ENCODE peak calls at places on chromosome 7, in nine cellular contexts. Z is endothelial cell of umbilical vein, C is WTC11, B is H1, K is GM12878, S is SK-N-SH, G is HCT116, Q is A549, P is HepG2. U is an unnamed sample.

GRCh38 chr7:44445986-44446671 is 44.3 kb downstream of the NUDCD3 start:
- DNase-seq in K (no peak), S (no peak), C (no peak), Z (no peak), Q (no peak), B (no peak), P (no peak), G (no peak), U (no peak)

GRCh38 chr7:138785587-138786437 is 12.0 kb upstream of the TMEM213 start:
- DNase-seq in Q (peak), S (no peak), P (peak), Z (no peak), C (no peak), G (peak), K (no peak), B (no peak), U (no peak)

GRCh38 chr7:102426268-102427031 is 6.9 kb upstream of the ORAI2 start:
- DNase-seq in P (no peak), Z (no peak), K (peak), Q (no peak), G (no peak), C (no peak), B (no peak), S (no peak), U (no peak)

GRCh38 chr7:28002638-28003037 is 178.0 kb downstream of the JAZF1 start:
- DNase-seq in Z (peak), P (no peak), B (no peak), C (no peak), K (no peak), G (no peak), Q (no peak), S (no peak), U (peak)

GRCh38 chr7:74217455-74218342 is 7.9 kb downstream of the LAT2 start:
- DNase-seq in K (peak), B (no peak), C (no peak), P (no peak), G (no peak), Q (no peak), Z (no peak), S (no peak), U (peak)

GRCh38 chr7:28973591-28973990 is 15.5 kb upstream of the TRIL start:
- DNase-seq in P (no peak), Z (no peak), G (no peak), Q (no peak), K (no peak), C (no peak), S (no peak), B (no peak), U (no peak)

GRCh38 chr7:99380823-99381663 is 6.5 kb downstream of the ARPC1B start:
- DNase-seq in S (peak), Q (no peak), Z (no peak), G (no peak), C (no peak), K (peak), B (no peak), P (peak), U (no peak)

GRCh38 chr7:141754939-141755338 is 9.0 kb upstream of the TAS2R3 start:
- DNase-seq in K (no peak), G (no peak), Q (no peak), S (peak), B (no peak), Z (peak), C (peak), P (peak), U (peak)

GRCh38 chr7:101134399-101134980 is 7.6 kb downstream of the SERPINE1 start:
- DNase-seq in K (no peak), Q (no peak), C (no peak), Z (peak), P (no peak), S (no peak), B (no peak), G (no peak), U (peak)

DNA sequence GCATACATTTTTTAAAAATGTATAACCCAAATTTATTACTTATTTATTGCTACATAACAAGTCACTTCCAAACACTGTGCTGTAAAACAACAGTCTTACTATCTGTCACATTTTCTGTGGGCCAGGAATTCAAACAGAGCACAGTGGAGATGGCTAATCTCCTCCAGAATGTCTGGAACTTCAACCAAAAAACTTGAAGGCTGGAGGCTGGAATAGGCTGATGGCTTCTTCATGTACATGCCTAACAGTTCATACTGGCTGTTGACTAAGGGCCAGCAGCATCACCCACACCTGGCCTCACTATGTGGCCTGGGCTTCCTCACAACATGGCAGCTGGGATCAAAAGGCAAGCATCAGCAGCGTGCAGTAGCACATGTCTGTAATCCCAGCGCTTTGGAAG is 92.4 kb upstream of the KMT2E start:
- DNase-seq in K (no peak), Z (no peak), B (no peak), G (no peak), P (no peak), Q (no peak), S (no peak), C (no peak), U (no peak)
- TF ChIP-seq MAX in K (no peak), Z (no peak), B (no peak), G (no peak), P (no peak), Q (no peak), S (no peak), C (no peak), U (no peak)

GRCh38 chr7:45484094-45484493 is 90.1 kb upstream of the ADCY1 start:
- DNase-seq in G (no peak), Z (no peak), C (no peak), S (no peak), Q (no peak), B (no peak), K (no peak), P (no peak), U (no peak)
- TF ChIP-seq MAX in G (no peak), Z (no peak), C (no peak), S (no peak), Q (no peak), B (no peak), K (no peak), P (no peak), U (no peak)

DNA sequence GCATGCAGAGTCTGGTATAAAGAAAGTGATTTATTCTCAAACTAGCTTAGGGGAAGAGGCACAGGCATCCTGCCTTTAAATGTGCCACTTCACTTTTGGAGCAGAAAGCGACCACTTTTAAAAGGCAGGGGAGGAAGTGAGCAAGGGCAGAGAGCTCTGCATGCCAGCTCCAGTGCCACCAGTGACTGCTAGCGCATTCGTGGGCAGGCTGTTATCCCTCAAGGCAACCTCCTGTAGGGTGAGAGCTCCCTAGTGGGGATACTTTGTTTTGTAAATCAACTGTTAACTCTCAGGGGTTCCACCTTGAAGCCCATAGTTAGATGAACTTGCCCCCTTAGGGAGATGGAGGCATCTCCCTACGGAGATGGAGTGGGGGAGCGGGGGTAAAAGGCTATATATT is 29.4 kb upstream of the GRB10 start:
- DNase-seq in S (no peak), Z (no peak), B (no peak), K (no peak), Q (no peak), P (no peak), C (no peak), G (no peak), U (no peak)
- TF ChIP-seq MAX in S (no peak), Z (no peak), B (no peak), K (no peak), Q (no peak), P (no peak), C (no peak), G (no peak), U (no peak)

DNA sequence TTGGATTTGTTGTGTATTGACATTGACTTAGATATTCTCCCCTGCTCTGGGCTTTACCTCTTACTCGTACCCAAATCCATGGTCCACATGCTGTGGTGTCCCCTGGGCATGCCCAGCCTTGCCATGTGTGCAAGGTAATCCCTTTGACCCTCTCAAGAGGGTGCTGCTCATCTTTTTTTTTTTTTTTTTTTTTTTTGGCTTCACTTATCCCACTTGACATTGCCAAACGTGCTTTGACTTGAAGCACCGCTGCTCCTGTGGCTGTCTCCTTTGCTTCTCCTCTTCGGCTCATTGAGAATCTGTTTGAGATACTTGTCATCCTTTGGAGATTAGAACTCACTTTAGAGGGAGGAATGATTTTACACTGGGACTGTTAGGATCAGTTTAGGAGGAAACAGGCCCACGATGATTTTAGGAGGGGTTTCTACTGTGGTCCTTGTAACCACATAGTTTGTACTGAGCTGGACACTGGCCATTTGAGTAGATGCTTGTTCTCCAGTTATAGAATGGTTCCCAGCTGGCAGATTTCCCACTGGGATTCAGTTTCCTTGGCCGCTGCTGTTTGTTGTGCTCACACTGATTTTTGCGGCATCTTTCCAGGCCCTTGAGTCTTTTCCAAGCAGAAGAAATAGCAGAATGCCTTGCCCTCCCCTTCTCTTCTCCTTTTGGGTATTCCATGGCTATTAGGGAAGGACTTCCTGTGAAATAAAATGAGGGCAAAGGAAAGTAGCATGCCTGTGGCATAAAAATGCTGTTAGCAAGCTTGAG is 184.8 kb downstream of the AUTS2 start:
- DNase-seq in Z (no peak), K (no peak), P (no peak), S (no peak), C (no peak), B (no peak), Q (no peak), G (no peak), U (no peak)
- TF ChIP-seq MAX in Z (no peak), K (no peak), P (no peak), S (no peak), C (no peak), B (no peak), Q (no peak), G (no peak), U (no peak)

DNA sequence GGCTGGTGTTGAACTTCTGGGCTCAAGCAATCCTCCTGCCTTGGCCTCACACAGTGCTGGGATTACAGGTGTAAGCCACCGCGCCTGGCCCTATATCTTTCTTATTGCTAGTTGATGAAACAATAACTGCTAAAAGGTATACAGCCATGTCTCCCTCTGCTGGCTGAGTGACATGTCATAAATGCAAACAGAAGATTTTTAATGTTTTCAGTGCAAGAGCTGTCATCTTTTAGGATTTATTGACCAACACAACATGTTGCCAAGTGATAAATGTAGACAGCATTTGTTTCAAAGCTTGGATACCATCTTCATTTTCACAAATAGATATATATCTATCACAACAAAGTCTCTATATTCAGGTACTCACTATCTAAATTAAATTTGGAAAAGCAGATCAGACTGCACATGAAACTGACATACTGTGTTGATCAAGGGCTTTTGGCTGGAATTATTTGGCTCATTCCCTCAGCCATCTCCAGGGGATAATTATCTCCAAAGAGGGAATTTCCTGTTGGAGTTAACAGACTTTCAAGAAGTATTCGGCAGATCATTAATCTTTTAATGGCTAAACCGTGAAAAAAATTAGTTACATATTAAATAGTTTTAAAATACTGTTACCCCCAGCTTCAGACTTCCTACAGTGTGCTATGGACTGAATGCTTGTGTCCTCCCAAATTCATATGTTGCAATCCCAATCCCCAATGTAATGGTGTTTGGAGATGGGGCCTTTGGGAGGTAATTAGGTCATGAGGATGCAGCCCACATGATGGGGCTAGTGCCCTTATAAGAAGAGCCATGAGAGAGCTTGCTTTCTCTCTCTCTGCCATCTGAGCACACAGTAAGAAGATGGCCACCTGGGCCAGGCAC is 41.3 kb upstream of the SRPK2 start:
- DNase-seq in K (no peak), C (peak), G (peak), B (no peak), Q (peak), S (peak), P (peak), Z (peak), U (peak)
- TF ChIP-seq MAX in K (no peak), C (no peak), G (no peak), B (no peak), Q (no peak), S (no peak), P (no peak), Z (no peak), U (no peak)

GRCh38 chr7:5442757-5443305 is 19.2 kb upstream of the TNRC18 start:
- DNase-seq in Z (no peak), P (no peak), G (no peak), B (no peak), Q (no peak), K (no peak), C (no peak), S (no peak), U (no peak)

GRCh38 chr7:5443678-5444077 is 20.0 kb upstream of the TNRC18 start:
- DNase-seq in Q (no peak), K (no peak), B (no peak), S (no peak), P (no peak), Z (no peak), G (no peak), C (no peak), U (no peak)

GRCh38 chr7:5448378-5449042 is 24.9 kb upstream of the TNRC18 start:
- DNase-seq in Q (no peak), S (peak), B (no peak), P (no peak), G (no peak), K (no peak), Z (no peak), C (no peak), U (no peak)

GRCh38 chr7:5441840-5442513 is 18.3 kb upstream of the TNRC18 start:
- DNase-seq in Q (no peak), Z (no peak), C (no peak), B (no peak), G (no peak), S (no peak), P (no peak), K (no peak), U (peak)

GRCh38 chr7:5445991-5446594 is 22.5 kb upstream of the TNRC18 start:
- DNase-seq in Q (no peak), S (peak), Z (no peak), G (no peak), P (peak), K (no peak), C (no peak), B (no peak), U (no peak)
- TF ChIP-seq MAX in Q (no peak), S (no peak), Z (no peak), G (no peak), P (no peak), K (no peak), C (no peak), B (no peak), U (no peak)

DNA sequence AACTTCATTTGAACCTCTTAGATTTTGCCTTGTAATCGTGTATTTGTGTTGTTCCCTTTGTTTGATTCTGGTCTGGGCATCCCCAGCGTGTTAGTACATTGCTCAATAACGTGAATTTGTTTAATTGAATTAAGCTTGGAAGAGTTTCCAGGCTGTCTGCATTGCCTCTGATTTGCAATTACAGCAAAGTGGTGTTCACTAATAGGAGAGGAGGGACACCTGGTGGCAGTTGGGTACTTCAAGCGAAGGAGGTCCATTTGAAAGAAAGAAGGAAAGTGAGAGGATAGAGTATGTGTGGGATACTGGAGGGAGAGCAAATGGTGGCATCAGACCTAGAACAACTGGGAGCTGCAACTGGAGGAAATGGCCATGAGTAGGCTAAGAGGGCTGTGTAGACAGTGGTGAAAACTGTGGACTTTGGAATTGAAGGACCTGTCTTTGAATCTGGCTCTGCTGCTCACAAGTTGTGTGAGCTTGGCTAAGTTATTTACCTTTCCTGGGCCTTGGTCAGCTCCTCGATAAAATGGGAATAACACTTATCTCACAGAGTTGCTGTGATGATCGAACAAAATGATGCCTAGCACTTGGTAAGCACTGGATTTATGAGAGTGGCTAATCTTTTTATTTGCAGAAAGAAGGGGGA is 15.2 kb downstream of the LSMEM1 start:
- DNase-seq in C (peak), Q (peak), P (peak), S (peak), Z (peak), K (no peak), B (peak), G (peak), U (peak)
- TF ChIP-seq MAX in C (no peak), Q (no peak), P (no peak), S (no peak), Z (no peak), K (no peak), B (no peak), G (no peak), U (peak)

U was measured in NB4.